ENCODE peak calls at places on chromosomes 12 and 14, in six cellular contexts. G is SW 1271; I is activated CD4-positive, alpha-beta memory T cell treated with anti-CD3 and anti-CD28 coated beads for 36 hours; U is stimulated activated CD8-positive, alpha-beta memory T cell treated with anti-CD3 and anti-CD28 coated beads, Interleukin-7, amount 100 ng/mL, for 48 hours; L is Right ventricle myocardium superior; X is stimulated activated CD4-positive, alpha-beta T cell treated with anti-CD3 and anti-CD28 coated beads, Interleukin-4, amount 100 ng/mL, for 48 hours. H is an unnamed sample.

GRCh38 chr14:102697125-102697900 is 79.9 kb upstream of the TRAF3 start:
- DNase-seq in U (no peak), G (no peak), I (no peak), L (no peak), X (no peak), H (no peak)

GRCh38 chr12:65524666-65525065 is 246.2 kb downstream of the MSRB3 start:
- DNase-seq in L (no peak), G (no peak), U (no peak), I (no peak), X (no peak), H (no peak)

GRCh38 chr14:59282366-59282765 is 93.9 kb downstream of the DAAM1 start:
- DNase-seq in G (no peak), X (no peak), U (no peak), I (no peak), L (no peak), H (no peak)

GRCh38 chr12:51269174-51270066 is 795 bp downstream of the SMAGP start:
- DNase-seq in G (no peak), U (peak), L (peak), I (peak), X (peak), H (no peak)

GRCh38 chr12:131046813-131047788 is 93.4 kb downstream of the ADGRD1 start:
- DNase-seq in I (peak), X (no peak), U (no peak), G (no peak), L (peak), H (no peak)

GRCh38 chr12:55515696-55516095 is 23.5 kb downstream of the OR6C68 start:
- DNase-seq in I (no peak), L (no peak), U (no peak), G (no peak), X (no peak), H (no peak)

GRCh38 chr14:94673781-94674231 is 61.6 kb downstream of the SERPINA3 start:
- DNase-seq in X (no peak), U (no peak), L (no peak), I (no peak), G (no peak), H (no peak)

GRCh38 chr12:96548384-96548783 is 59.0 kb downstream of the CFAP54 start:
- DNase-seq in U (no peak), L (no peak), X (no peak), G (no peak), I (no peak), H (no peak)

GRCh38 chr12:2259368-2259767 is 206.6 kb downstream of the CACNA1C start:
- DNase-seq in X (no peak), U (no peak), I (no peak), G (no peak), L (no peak), H (no peak)

GRCh38 chr12:53750812-53751335 is 905 bp downstream of the CISTR start:
- DNase-seq in X (no peak), G (no peak), U (no peak), L (peak), I (peak), H (no peak)

GRCh38 chr14:71704210-71704609 is 228.0 kb upstream of the RGS6 start:
- DNase-seq in L (no peak), X (no peak), U (no peak), I (no peak), G (no peak), H (no peak)

GRCh38 chr12:128415036-128415560 is 148.1 kb downstream of the TMEM132C start:
- DNase-seq in X (no peak), I (no peak), G (no peak), L (no peak), U (no peak), H (no peak)

GRCh38 chr12:14845350-14845750 is 2.0 kb upstream of the ART4 start:
- DNase-seq in X (peak), I (peak), U (no peak), L (no peak), G (peak), H (peak)

GRCh38 chr12:49937639-49938300 is 12.8 kb upstream of the AQP2 start:
- DNase-seq in X (no peak), I (no peak), G (no peak), L (no peak), U (no peak), H (no peak)